ENCODE peak calls at places on chromosomes 2 and 18, in four cellular contexts. X, W, D and Y are unnamed samples.

GRCh38 chr2:235695602-235695895 is 201.7 kb downstream of the AGAP1 start:
- DNase-seq in X (no peak), W (no peak), D (no peak), Y (no peak)

GRCh38 chr2:240901986-240902614 is 4.0 kb upstream of the CROCC2 start:
- DNase-seq in X (no peak), W (peak; percentile 30), D (no peak), Y (no peak)

GRCh38 chr2:240632291-240632670 is 7.0 kb downstream of the GPR35 start:
- DNase-seq in X (no peak), W (peak; percentile 28), D (no peak), Y (no peak)

GRCh38 chr18:46916551-46917107 is 678 bp downstream of the PIAS2 start:
- DNase-seq in X (no peak), W (no peak), D (peak; percentile 51), Y (peak; percentile 32)

GRCh38 chr2:65186872-65187851 is 40.5 kb upstream of the ACTR2 start:
- DNase-seq in X (peak; percentile 86), W (peak; percentile 79), D (peak; percentile 80), Y (peak; percentile 43)

GRCh38 chr2:105773568-105773967 is 28.9 kb downstream of the NCK2 start:
- DNase-seq in X (no peak), W (no peak), D (no peak), Y (no peak)

GRCh38 chr18:71293322-71293721 is 1004.5 kb downstream of the SOCS6 start:
- DNase-seq in X (no peak), W (no peak), D (no peak), Y (no peak)

GRCh38 chr18:79799619-79800352 is 2.0 kb downstream of the KCNG2 start:
- DNase-seq in X (peak; percentile 60), W (no peak), D (no peak), Y (no peak)

GRCh38 chr2:98769784-98770183 is 38.9 kb upstream of the MGAT4A start:
- DNase-seq in X (peak; percentile 59), W (no peak), D (peak; percentile 69), Y (no peak)

GRCh38 chr18:48875942-48876511 is 74.7 kb downstream of the SMAD7 start:
- DNase-seq in X (peak; percentile 79), W (no peak), D (no peak), Y (no peak)

GRCh38 chr2:26572589-26572988 is 68.6 kb downstream of the CIB4 start:
- DNase-seq in X (peak; percentile 79), W (no peak), D (no peak), Y (no peak)

GRCh38 chr18:79905389-79905911 is 46.0 kb downstream of the SLC66A2 start:
- DNase-seq in X (peak; percentile 51), W (no peak), D (no peak), Y (no peak)

GRCh38 chr2:215218587-215219577 is 80.5 kb upstream of the ABCA12 start:
- DNase-seq in X (no peak), W (no peak), D (no peak), Y (no peak)

GRCh38 chr2:128710770-128711169 is 392.1 kb upstream of the HS6ST1 start:
- DNase-seq in X (no peak), W (no peak), D (no peak), Y (peak; percentile 71)

GRCh38 chr18:61957801-61958516 is 65.2 kb upstream of the RNF152 start:
- DNase-seq in X (peak; percentile 21), W (no peak), D (no peak), Y (no peak)

GRCh38 chr2:221641181-221641871 is 69.2 kb upstream of the EPHA4 start:
- DNase-seq in X (no peak), W (no peak), D (no peak), Y (no peak)

GRCh38 chr18:9334351-9335254 is at the start of gene TWSG1:
- DNase-seq in X (peak; percentile 99), W (peak; percentile 97), D (peak; percentile 95), Y (peak; percentile 89)

GRCh38 chr18:26215247-26215970 is 10.8 kb upstream of the TAF4B start:
- DNase-seq in X (no peak), W (no peak), D (no peak), Y (peak; percentile 24)

GRCh38 chr2:130353291-130354134 is 2.3 kb upstream of the PTPN18 start:
- DNase-seq in X (no peak), W (no peak), D (no peak), Y (no peak)

GRCh38 chr2:47569658-47570398 is 166.9 kb downstream of the MSH2 start:
- DNase-seq in X (peak; percentile 87), W (no peak), D (peak; percentile 69), Y (no peak)

GRCh38 chr2:149055751-149056150 is 17.3 kb downstream of the LYPD6B start:
- DNase-seq in X (no peak), W (no peak), D (no peak), Y (no peak)

GRCh38 chr18:50190236-50190635 is 4.7 kb downstream of the MYO5B start:
- DNase-seq in X (no peak), W (no peak), D (no peak), Y (no peak)

GRCh38 chr2:113686537-113686936 is 59.5 kb downstream of the RABL2A start:
- DNase-seq in X (no peak), W (no peak), D (no peak), Y (no peak)

GRCh38 chr18:59871711-59872362 is 28.0 kb upstream of the PMAIP1 start:
- DNase-seq in X (no peak), W (no peak), D (no peak), Y (no peak)

GRCh38 chr2:67463810-67464209 is 66.7 kb downstream of the ETAA1 start:
- DNase-seq in X (no peak), W (no peak), D (no peak), Y (no peak)

GRCh38 chr2:238653436-238654109 is 194.3 kb upstream of the TWIST2 start:
- DNase-seq in X (no peak), W (no peak), D (no peak), Y (no peak)